ENCODE peak calls at places on chromosomes 2 and 18, in six cellular contexts. One of them, this sample, is unnamed.

GRCh38 chr2:43412121-43412753 is 183.6 kb downstream of the THADA start:
- DNase-seq in cardiac fibroblast: peak
- DNase-seq in T-helper 9 cell: no peak
- DNase-seq in NCI-H510A: no peak
- DNase-seq in stimulated activated CD4-positive, alpha-beta T cell treated with anti-CD3 and anti-CD28 coated beads, Interleukin-4, amount 100 ng/mL, for 4 hours: no peak
- DNase-seq in mesenteric fat pad: no peak
- DNase-seq in this sample: peak

GRCh38 chr2:197159681-197160211 is 150.8 kb downstream of the ANKRD44 start:
- DNase-seq in cardiac fibroblast: peak
- DNase-seq in T-helper 9 cell: peak
- DNase-seq in NCI-H510A: no peak
- DNase-seq in stimulated activated CD4-positive, alpha-beta T cell treated with anti-CD3 and anti-CD28 coated beads, Interleukin-4, amount 100 ng/mL, for 4 hours: no peak
- DNase-seq in mesenteric fat pad: no peak
- DNase-seq in this sample: peak

GRCh38 chr2:62306751-62307468 is 111.0 kb downstream of the B3GNT2 start:
- DNase-seq in cardiac fibroblast: peak
- DNase-seq in T-helper 9 cell: peak
- DNase-seq in NCI-H510A: peak
- DNase-seq in stimulated activated CD4-positive, alpha-beta T cell treated with anti-CD3 and anti-CD28 coated beads, Interleukin-4, amount 100 ng/mL, for 4 hours: no peak
- DNase-seq in mesenteric fat pad: no peak
- DNase-seq in this sample: peak

GRCh38 chr2:189657867-189658266 is 3.4 kb upstream of the ASNSD1 start:
- DNase-seq in cardiac fibroblast: peak
- DNase-seq in T-helper 9 cell: peak
- DNase-seq in NCI-H510A: no peak
- DNase-seq in stimulated activated CD4-positive, alpha-beta T cell treated with anti-CD3 and anti-CD28 coated beads, Interleukin-4, amount 100 ng/mL, for 4 hours: no peak
- DNase-seq in mesenteric fat pad: no peak
- DNase-seq in this sample: peak

GRCh38 chr2:111666160-111666559 is 217.8 kb downstream of the ANAPC1 start:
- DNase-seq in cardiac fibroblast: no peak
- DNase-seq in T-helper 9 cell: no peak
- DNase-seq in NCI-H510A: no peak
- DNase-seq in stimulated activated CD4-positive, alpha-beta T cell treated with anti-CD3 and anti-CD28 coated beads, Interleukin-4, amount 100 ng/mL, for 4 hours: no peak
- DNase-seq in mesenteric fat pad: no peak
- DNase-seq in this sample: no peak

GRCh38 chr2:60148717-60149116 is 404.7 kb downstream of the BCL11A start:
- DNase-seq in cardiac fibroblast: no peak
- DNase-seq in T-helper 9 cell: no peak
- DNase-seq in NCI-H510A: no peak
- DNase-seq in stimulated activated CD4-positive, alpha-beta T cell treated with anti-CD3 and anti-CD28 coated beads, Interleukin-4, amount 100 ng/mL, for 4 hours: no peak
- DNase-seq in mesenteric fat pad: no peak
- DNase-seq in this sample: no peak

GRCh38 chr2:70852824-70853223 is 17.2 kb upstream of the CD207 start:
- DNase-seq in cardiac fibroblast: no peak
- DNase-seq in T-helper 9 cell: no peak
- DNase-seq in NCI-H510A: no peak
- DNase-seq in stimulated activated CD4-positive, alpha-beta T cell treated with anti-CD3 and anti-CD28 coated beads, Interleukin-4, amount 100 ng/mL, for 4 hours: no peak
- DNase-seq in mesenteric fat pad: no peak
- DNase-seq in this sample: no peak

GRCh38 chr2:181311841-181312240 is 145.3 kb upstream of the ITGA4 start:
- DNase-seq in cardiac fibroblast: no peak
- DNase-seq in T-helper 9 cell: no peak
- DNase-seq in NCI-H510A: no peak
- DNase-seq in stimulated activated CD4-positive, alpha-beta T cell treated with anti-CD3 and anti-CD28 coated beads, Interleukin-4, amount 100 ng/mL, for 4 hours: no peak
- DNase-seq in mesenteric fat pad: no peak
- DNase-seq in this sample: no peak

GRCh38 chr2:69181806-69182427 is 168.9 kb downstream of the ANTXR1 start:
- DNase-seq in cardiac fibroblast: no peak
- DNase-seq in T-helper 9 cell: no peak
- DNase-seq in NCI-H510A: no peak
- DNase-seq in stimulated activated CD4-positive, alpha-beta T cell treated with anti-CD3 and anti-CD28 coated beads, Interleukin-4, amount 100 ng/mL, for 4 hours: no peak
- DNase-seq in mesenteric fat pad: no peak
- DNase-seq in this sample: no peak

GRCh38 chr2:148720501-148720998 is 76.0 kb downstream of the EPC2 start:
- DNase-seq in cardiac fibroblast: peak
- DNase-seq in T-helper 9 cell: no peak
- DNase-seq in NCI-H510A: no peak
- DNase-seq in stimulated activated CD4-positive, alpha-beta T cell treated with anti-CD3 and anti-CD28 coated beads, Interleukin-4, amount 100 ng/mL, for 4 hours: no peak
- DNase-seq in mesenteric fat pad: no peak
- DNase-seq in this sample: peak

GRCh38 chr18:74672371-74672770 is 74.7 kb downstream of the ZNF407 start:
- DNase-seq in cardiac fibroblast: no peak
- DNase-seq in T-helper 9 cell: no peak
- DNase-seq in NCI-H510A: no peak
- DNase-seq in stimulated activated CD4-positive, alpha-beta T cell treated with anti-CD3 and anti-CD28 coated beads, Interleukin-4, amount 100 ng/mL, for 4 hours: no peak
- DNase-seq in mesenteric fat pad: no peak
- DNase-seq in this sample: no peak

GRCh38 chr18:59218018-59218417 is 1.9 kb upstream of the GRP start:
- DNase-seq in cardiac fibroblast: no peak
- DNase-seq in T-helper 9 cell: no peak
- DNase-seq in NCI-H510A: peak
- DNase-seq in stimulated activated CD4-positive, alpha-beta T cell treated with anti-CD3 and anti-CD28 coated beads, Interleukin-4, amount 100 ng/mL, for 4 hours: no peak
- DNase-seq in mesenteric fat pad: no peak
- DNase-seq in this sample: no peak

GRCh38 chr2:39379643-39380524 is 57.2 kb downstream of the MAP4K3 start:
- DNase-seq in cardiac fibroblast: peak
- DNase-seq in T-helper 9 cell: no peak
- DNase-seq in NCI-H510A: peak
- DNase-seq in stimulated activated CD4-positive, alpha-beta T cell treated with anti-CD3 and anti-CD28 coated beads, Interleukin-4, amount 100 ng/mL, for 4 hours: no peak
- DNase-seq in mesenteric fat pad: no peak
- DNase-seq in this sample: peak

GRCh38 chr18:74108460-74108859 is 39.2 kb downstream of the FBXO15 start:
- DNase-seq in cardiac fibroblast: no peak
- DNase-seq in T-helper 9 cell: no peak
- DNase-seq in NCI-H510A: no peak
- DNase-seq in stimulated activated CD4-positive, alpha-beta T cell treated with anti-CD3 and anti-CD28 coated beads, Interleukin-4, amount 100 ng/mL, for 4 hours: no peak
- DNase-seq in mesenteric fat pad: no peak
- DNase-seq in this sample: no peak

GRCh38 chr18:43563780-43564179 is 286.5 kb upstream of the SYT4 start:
- DNase-seq in cardiac fibroblast: peak
- DNase-seq in T-helper 9 cell: no peak
- DNase-seq in NCI-H510A: no peak
- DNase-seq in stimulated activated CD4-positive, alpha-beta T cell treated with anti-CD3 and anti-CD28 coated beads, Interleukin-4, amount 100 ng/mL, for 4 hours: no peak
- DNase-seq in mesenteric fat pad: no peak
- DNase-seq in this sample: peak

GRCh38 chr18:48666613-48667012 is 127.8 kb downstream of the CTIF start:
- DNase-seq in cardiac fibroblast: no peak
- DNase-seq in T-helper 9 cell: no peak
- DNase-seq in NCI-H510A: no peak
- DNase-seq in stimulated activated CD4-positive, alpha-beta T cell treated with anti-CD3 and anti-CD28 coated beads, Interleukin-4, amount 100 ng/mL, for 4 hours: no peak
- DNase-seq in mesenteric fat pad: peak
- DNase-seq in this sample: no peak

GRCh38 chr2:190537765-190538164 is 3.2 kb upstream of the NEMP2 start:
- DNase-seq in cardiac fibroblast: peak
- DNase-seq in T-helper 9 cell: no peak
- DNase-seq in NCI-H510A: no peak
- DNase-seq in stimulated activated CD4-positive, alpha-beta T cell treated with anti-CD3 and anti-CD28 coated beads, Interleukin-4, amount 100 ng/mL, for 4 hours: no peak
- DNase-seq in mesenteric fat pad: no peak
- DNase-seq in this sample: no peak

GRCh38 chr18:30039201-30039600 is 1003.3 kb downstream of the DSC3 start:
- DNase-seq in cardiac fibroblast: no peak
- DNase-seq in T-helper 9 cell: no peak
- DNase-seq in NCI-H510A: no peak
- DNase-seq in stimulated activated CD4-positive, alpha-beta T cell treated with anti-CD3 and anti-CD28 coated beads, Interleukin-4, amount 100 ng/mL, for 4 hours: no peak
- DNase-seq in mesenteric fat pad: no peak
- DNase-seq in this sample: no peak

GRCh38 chr18:62759704-62760402 is 44.5 kb downstream of the PHLPP1 start:
- DNase-seq in cardiac fibroblast: peak
- DNase-seq in T-helper 9 cell: no peak
- DNase-seq in NCI-H510A: no peak
- DNase-seq in stimulated activated CD4-positive, alpha-beta T cell treated with anti-CD3 and anti-CD28 coated beads, Interleukin-4, amount 100 ng/mL, for 4 hours: no peak
- DNase-seq in mesenteric fat pad: no peak
- DNase-seq in this sample: peak

GRCh38 chr2:10447300-10448207 is 573 bp downstream of the ODC1 start:
- DNase-seq in cardiac fibroblast: peak
- DNase-seq in T-helper 9 cell: no peak
- DNase-seq in NCI-H510A: no peak
- DNase-seq in stimulated activated CD4-positive, alpha-beta T cell treated with anti-CD3 and anti-CD28 coated beads, Interleukin-4, amount 100 ng/mL, for 4 hours: peak
- DNase-seq in mesenteric fat pad: no peak
- DNase-seq in this sample: peak

GRCh38 chr2:232519581-232519980 is 607 bp upstream of the PRSS56 start:
- DNase-seq in cardiac fibroblast: no peak
- DNase-seq in T-helper 9 cell: no peak
- DNase-seq in NCI-H510A: no peak
- DNase-seq in stimulated activated CD4-positive, alpha-beta T cell treated with anti-CD3 and anti-CD28 coated beads, Interleukin-4, amount 100 ng/mL, for 4 hours: no peak
- DNase-seq in mesenteric fat pad: no peak
- DNase-seq in this sample: no peak

GRCh38 chr2:136021976-136022375 is 36.5 kb upstream of the DARS1 start:
- DNase-seq in cardiac fibroblast: no peak
- DNase-seq in T-helper 9 cell: no peak
- DNase-seq in NCI-H510A: no peak
- DNase-seq in stimulated activated CD4-positive, alpha-beta T cell treated with anti-CD3 and anti-CD28 coated beads, Interleukin-4, amount 100 ng/mL, for 4 hours: no peak
- DNase-seq in mesenteric fat pad: no peak
- DNase-seq in this sample: no peak

GRCh38 chr2:216909541-216910175 is 49.8 kb upstream of the TNP1 start:
- DNase-seq in cardiac fibroblast: no peak
- DNase-seq in T-helper 9 cell: no peak
- DNase-seq in NCI-H510A: no peak
- DNase-seq in stimulated activated CD4-positive, alpha-beta T cell treated with anti-CD3 and anti-CD28 coated beads, Interleukin-4, amount 100 ng/mL, for 4 hours: no peak
- DNase-seq in mesenteric fat pad: no peak
- DNase-seq in this sample: no peak

GRCh38 chr2:203675086-203675485 is 31.4 kb upstream of the CD28 start:
- DNase-seq in cardiac fibroblast: peak
- DNase-seq in T-helper 9 cell: no peak
- DNase-seq in NCI-H510A: no peak
- DNase-seq in stimulated activated CD4-positive, alpha-beta T cell treated with anti-CD3 and anti-CD28 coated beads, Interleukin-4, amount 100 ng/mL, for 4 hours: no peak
- DNase-seq in mesenteric fat pad: no peak
- DNase-seq in this sample: no peak

GRCh38 chr2:133421516-133422324 is 146.5 kb downstream of the NCKAP5 start:
- DNase-seq in cardiac fibroblast: no peak
- DNase-seq in T-helper 9 cell: no peak
- DNase-seq in NCI-H510A: no peak
- DNase-seq in stimulated activated CD4-positive, alpha-beta T cell treated with anti-CD3 and anti-CD28 coated beads, Interleukin-4, amount 100 ng/mL, for 4 hours: no peak
- DNase-seq in mesenteric fat pad: no peak
- DNase-seq in this sample: peak

GRCh38 chr2:15833731-15834130 is 106.6 kb upstream of the MYCN start:
- DNase-seq in cardiac fibroblast: no peak
- DNase-seq in T-helper 9 cell: no peak
- DNase-seq in NCI-H510A: no peak
- DNase-seq in stimulated activated CD4-positive, alpha-beta T cell treated with anti-CD3 and anti-CD28 coated beads, Interleukin-4, amount 100 ng/mL, for 4 hours: no peak
- DNase-seq in mesenteric fat pad: no peak
- DNase-seq in this sample: no peak

This sample was measured in fibroblast of the aortic adventitia.